ENCODE peak calls at places on chromosomes 12 and 14, in five cellular contexts. A is adipocyte, D is GM12878, Q is K562, E is IMR-90. V is an unnamed sample.

GRCh38 chr12:62123721-62124203 is 136.4 kb upstream of the USP15 start:
- DNase-seq in A (peak; percentile 74), D (no peak), Q (peak; percentile 61), E (peak; percentile 56), V (peak; percentile 38)

GRCh38 chr14:70201994-70202393 is 13.2 kb upstream of the SLC8A3 start:
- DNase-seq in A (no peak), D (no peak), Q (no peak), E (no peak), V (no peak)

GRCh38 chr14:74929242-74929641 is 6.2 kb upstream of the RPS6KL1 start:
- DNase-seq in A (no peak), D (no peak), Q (no peak), E (no peak), V (no peak)

GRCh38 chr12:114395755-114396152 is 10.2 kb downstream of the TBX5 start:
- DNase-seq in A (no peak), D (no peak), Q (no peak), E (peak; percentile 90), V (no peak)

GRCh38 chr12:105672576-105672975 is 342.1 kb downstream of the C12orf75 start:
- DNase-seq in A (no peak), D (no peak), Q (no peak), E (no peak), V (no peak)

GRCh38 chr12:49946086-49946485 is 4.5 kb upstream of the AQP2 start:
- DNase-seq in A (no peak), D (no peak), Q (no peak), E (no peak), V (no peak)

GRCh38 chr14:63893701-63894458 is 41.1 kb downstream of the SYNE2 start:
- DNase-seq in A (peak; percentile 95), D (no peak), Q (no peak), E (peak; percentile 91), V (peak; percentile 42)

GRCh38 chr12:109734219-109735000 is 20.8 kb downstream of the FAM222A start:
- DNase-seq in A (no peak), D (no peak), Q (no peak), E (peak; percentile 1), V (peak; percentile 8)

GRCh38 chr12:53046655-53047220 is 3.1 kb upstream of the TNS2 start:
- DNase-seq in A (peak; percentile 92), D (no peak), Q (no peak), E (peak; percentile 86), V (peak; percentile 68)

GRCh38 chr12:72053604-72054003 is 115.0 kb downstream of the TPH2 start:
- DNase-seq in A (peak; percentile 4), D (no peak), Q (no peak), E (no peak), V (no peak)

GRCh38 chr12:102478416-102479098 is 1.8 kb downstream of the IGF1 start:
- DNase-seq in A (no peak), D (peak; percentile 82), Q (peak; percentile 31), E (no peak), V (peak; percentile 6)
- H3K9ac ChIP-seq in A (peak overlapping the region; percentile 83), D (peak overlapping the region; percentile 61), Q (peak overlapping the region; percentile 4), E (no peak overlapping the region), V (no peak overlapping the region)

GRCh38 chr12:12081836-12082497 is 11.2 kb downstream of the BCL2L14 start:
- DNase-seq in A (peak; percentile 70), D (peak; percentile 39), Q (peak; percentile 56), E (peak; percentile 55), V (peak; percentile 48)
- H3K9ac ChIP-seq in A (peak overlapping the region; percentile 58), D (peak overlapping the region; percentile 16), Q (peak overlapping the region; percentile 7), E (peak overlapping the region; percentile 40), V (no peak overlapping the region)

DNA sequence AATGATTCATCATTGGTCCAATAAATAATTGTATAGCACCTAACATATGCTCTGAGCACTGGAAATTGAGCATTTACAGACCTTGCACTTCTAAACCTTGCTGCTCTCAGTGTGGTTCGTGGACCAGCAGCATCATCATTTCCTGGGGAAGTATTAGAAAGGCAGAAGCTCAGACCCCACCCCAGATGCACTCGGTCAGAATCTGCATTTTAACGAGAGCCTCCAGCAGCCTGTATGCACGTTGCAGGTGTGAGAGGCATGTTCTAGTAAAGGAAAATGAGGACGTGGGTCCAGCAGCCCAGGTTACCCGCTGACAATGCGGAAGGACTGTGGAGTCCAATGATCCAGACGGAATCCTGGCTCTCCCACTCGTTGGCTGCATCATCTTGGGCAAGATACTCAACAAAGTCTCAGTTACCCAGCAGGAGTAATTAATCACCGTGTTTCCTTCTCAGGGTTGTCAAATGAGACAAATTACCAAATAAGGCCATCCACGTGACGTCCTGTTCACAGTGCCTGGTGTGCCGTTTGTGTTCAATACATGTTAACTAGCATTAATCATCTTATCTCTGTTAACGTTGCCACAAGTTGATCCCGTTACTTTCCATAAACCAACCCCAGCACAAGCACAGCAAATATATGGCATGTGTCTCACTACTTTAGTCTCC is 49.2 kb upstream of the CCND2 start:
- DNase-seq in A (no peak), D (no peak), Q (no peak), E (no peak), V (no peak)
- H3K9ac ChIP-seq in A (no peak overlapping the region), D (no peak overlapping the region), Q (no peak overlapping the region), E (no peak overlapping the region), V (no peak overlapping the region)

DNA sequence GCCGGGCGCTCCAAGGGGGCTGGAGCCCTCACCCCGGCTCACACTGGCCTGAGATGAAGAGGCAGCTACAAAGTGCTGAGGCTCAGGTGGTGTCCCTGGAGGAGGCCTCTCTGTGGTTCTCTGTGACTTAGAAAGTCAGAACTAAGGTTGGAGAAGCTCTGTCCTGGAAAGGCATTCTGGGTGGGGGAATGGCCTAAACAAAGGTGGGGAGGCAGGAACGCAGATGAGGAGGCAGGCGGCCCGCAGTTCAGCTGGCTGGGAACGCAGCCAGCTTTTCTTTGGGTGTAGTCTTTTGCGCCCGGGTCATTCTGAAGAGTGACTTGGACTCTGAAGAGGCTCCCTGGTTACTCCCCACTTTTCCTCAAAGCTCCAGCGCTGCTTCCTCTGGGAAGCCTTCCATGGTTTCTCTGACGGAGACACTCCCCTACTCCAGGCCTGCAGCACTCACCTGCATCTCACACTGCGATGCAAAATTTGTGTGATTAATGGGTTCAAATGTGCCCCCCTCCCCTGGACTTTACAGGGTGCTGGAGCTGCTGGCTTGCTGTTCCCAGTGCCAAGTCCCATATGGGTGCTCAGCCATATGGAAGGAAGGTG is 50.5 kb upstream of the DLK1 start:
- DNase-seq in A (no peak), D (no peak), Q (peak; percentile 95), E (no peak), V (no peak)
- H3K9ac ChIP-seq in A (peak overlapping the region; percentile 4), D (no peak overlapping the region), Q (peak overlapping the region; percentile 60), E (no peak overlapping the region), V (no peak overlapping the region)

DNA sequence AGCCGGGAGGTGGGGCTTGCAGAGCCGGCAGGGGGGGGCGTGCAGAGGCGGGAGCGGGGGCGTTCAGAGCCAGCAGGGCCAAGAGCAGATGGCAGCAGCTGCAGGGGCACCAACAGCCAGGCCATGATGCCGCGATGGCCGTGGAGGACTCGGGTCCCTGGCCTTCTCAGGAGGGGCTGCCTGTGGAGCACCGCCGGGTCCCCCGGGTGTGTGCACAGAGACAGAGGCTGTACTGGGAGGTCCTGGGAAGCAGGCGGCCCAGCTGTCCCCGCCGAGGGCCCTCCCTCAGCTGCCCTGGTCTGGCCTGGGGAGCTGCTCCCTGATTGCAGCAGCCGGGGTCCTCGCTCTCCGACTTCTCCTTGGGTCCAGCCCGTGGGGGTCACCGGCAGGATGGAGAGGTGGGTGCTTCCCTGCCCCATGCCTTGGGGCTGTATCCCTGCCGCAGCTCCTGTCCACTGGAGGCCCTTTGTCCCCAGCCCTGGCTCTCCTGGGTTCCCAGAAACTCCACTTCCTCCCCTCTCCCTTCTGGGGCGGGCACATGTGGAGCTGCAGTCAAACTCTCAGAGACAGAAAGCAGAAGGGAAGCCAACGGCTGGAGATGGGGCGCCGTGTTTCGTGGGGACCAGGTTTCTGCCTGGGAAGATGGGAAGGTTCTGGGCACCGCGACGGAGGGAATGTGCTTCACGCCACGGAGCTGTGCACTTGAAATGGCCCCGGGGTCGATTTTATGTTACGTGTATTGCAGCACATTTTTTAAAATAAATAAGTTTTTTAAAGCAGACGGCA is 75.8 kb upstream of the GALNT9 start:
- DNase-seq in A (no peak), D (no peak), Q (no peak), E (no peak), V (no peak)
- H3K9ac ChIP-seq in A (no peak overlapping the region), D (no peak overlapping the region), Q (no peak overlapping the region), E (no peak overlapping the region), V (no peak overlapping the region)

GRCh38 chr14:34331728-34332623 is 130.1 kb downstream of the SPTSSA start:
- DNase-seq in A (peak; percentile 63), D (peak; percentile 80), Q (peak; percentile 73), E (peak; percentile 62), V (peak; percentile 52)
- H3K9ac ChIP-seq in A (no peak overlapping the region), D (peak overlapping the region; percentile 62), Q (no peak overlapping the region), E (no peak overlapping the region), V (no peak overlapping the region)

GRCh38 chr12:79850610-79851299 is 84.1 kb downstream of the PPP1R12A start:
- DNase-seq in A (no peak), D (no peak), Q (peak; percentile 21), E (no peak), V (no peak)
- H3K9ac ChIP-seq in A (no peak overlapping the region), D (no peak overlapping the region), Q (no peak overlapping the region), E (no peak overlapping the region), V (no peak overlapping the region)

GRCh38 chr12:67633708-67634107 is 14.8 kb upstream of the DYRK2 start:
- DNase-seq in A (no peak), D (no peak), Q (no peak), E (no peak), V (no peak)
- H3K9ac ChIP-seq in A (no peak overlapping the region), D (no peak overlapping the region), Q (no peak overlapping the region), E (no peak overlapping the region), V (no peak overlapping the region)

V was measured in mammary epithelial cell.